ENCODE peak calls at places on chromosomes 16 and 17, in ten cellular contexts. C, Q, X, U, H, E, R, S, F and O are unnamed samples.

GRCh38 chr16:85984211-85984880 is 85.4 kb downstream of the IRF8 start:
- DNase-seq in C (no peak), Q (no peak), X (no peak), U (no peak), H (no peak), E (no peak), R (peak), S (no peak), F (no peak), O (no peak)

GRCh38 chr17:66437466-66438026 is 135.1 kb downstream of the PRKCA start:
- DNase-seq in C (no peak), Q (no peak), X (no peak), U (no peak), H (no peak), E (no peak), R (no peak), S (no peak), F (peak), O (no peak)

GRCh38 chr16:48156790-48157209 is 1.0 kb upstream of the ABCC12 start:
- DNase-seq in C (peak), Q (peak), X (peak), U (peak), H (peak), E (peak), R (peak), S (peak), F (peak), O (peak)

GRCh38 chr17:56640116-56640515 is 46.6 kb downstream of the NOG start:
- DNase-seq in C (no peak), Q (no peak), X (no peak), U (no peak), H (no peak), E (no peak), R (no peak), S (no peak), F (no peak), O (no peak)

GRCh38 chr17:58325289-58325726 is 3.3 kb downstream of the TSPOAP1 start:
- DNase-seq in C (no peak), Q (peak), X (no peak), U (peak), H (no peak), E (no peak), R (no peak), S (no peak), F (no peak), O (no peak)

GRCh38 chr17:39576187-39576586 is 31.5 kb downstream of the NEUROD2 start:
- DNase-seq in C (peak), Q (peak), X (no peak), U (peak), H (no peak), E (peak), R (no peak), S (no peak), F (no peak), O (peak)

GRCh38 chr17:68391561-68392268 is 65.6 kb downstream of the WIPI1 start:
- DNase-seq in C (no peak), Q (no peak), X (no peak), U (no peak), H (no peak), E (no peak), R (no peak), S (no peak), F (no peak), O (no peak)

GRCh38 chr16:15874745-15875314 is 13.6 kb downstream of the CEP20 start:
- DNase-seq in C (peak), Q (peak), X (peak), U (peak), H (no peak), E (peak), R (peak), S (peak), F (peak), O (peak)

GRCh38 chr17:75756451-75757085 is 8.4 kb downstream of the GALK1 start:
- DNase-seq in C (no peak), Q (no peak), X (no peak), U (no peak), H (no peak), E (no peak), R (no peak), S (no peak), F (no peak), O (no peak)